ENCODE peak calls at places on chromosomes 5 and 9, in four cellular contexts. F is suprapubic skin, B is IMR-90, Y is BE2C. G is an unnamed sample.
A peak's percentile ranks its signal among the peaks of the same experiment; 100 is the strongest.

GRCh38 chr9:111301195-111301594 is 28.8 kb downstream of the OR2K2 start:
- DNase-seq in F (no peak), B (peak; percentile 67), Y (no peak), G (no peak)

GRCh38 chr5:102583663-102584062 is 84.9 kb upstream of the SLCO6A1 start:
- DNase-seq in F (no peak), B (peak; percentile 18), Y (peak; percentile 20), G (no peak)

GRCh38 chr5:77937015-77937908 is 161.1 kb upstream of the TBCA start:
- DNase-seq in F (no peak), B (no peak), Y (no peak), G (no peak)

GRCh38 chr5:157961828-157962390 is 103.0 kb upstream of the CLINT1 start:
- DNase-seq in F (no peak), B (no peak), Y (peak; percentile 69), G (no peak)

GRCh38 chr9:120257483-120257882 is 322.5 kb downstream of the CDK5RAP2 start:
- DNase-seq in F (no peak), B (no peak), Y (no peak), G (no peak)

GRCh38 chr9:125674981-125675973 is 31.7 kb downstream of the MAPKAP1 start:
- DNase-seq in F (no peak), B (peak; percentile 87), Y (no peak), G (no peak)

GRCh38 chr5:16144416-16144815 is 35.2 kb downstream of the MARCHF11 start:
- DNase-seq in F (no peak), B (no peak), Y (no peak), G (no peak)

GRCh38 chr5:24633705-24634325 is 11.0 kb downstream of the CDH10 start:
- DNase-seq in F (no peak), B (peak; percentile 11), Y (peak; percentile 29), G (no peak)

DNA sequence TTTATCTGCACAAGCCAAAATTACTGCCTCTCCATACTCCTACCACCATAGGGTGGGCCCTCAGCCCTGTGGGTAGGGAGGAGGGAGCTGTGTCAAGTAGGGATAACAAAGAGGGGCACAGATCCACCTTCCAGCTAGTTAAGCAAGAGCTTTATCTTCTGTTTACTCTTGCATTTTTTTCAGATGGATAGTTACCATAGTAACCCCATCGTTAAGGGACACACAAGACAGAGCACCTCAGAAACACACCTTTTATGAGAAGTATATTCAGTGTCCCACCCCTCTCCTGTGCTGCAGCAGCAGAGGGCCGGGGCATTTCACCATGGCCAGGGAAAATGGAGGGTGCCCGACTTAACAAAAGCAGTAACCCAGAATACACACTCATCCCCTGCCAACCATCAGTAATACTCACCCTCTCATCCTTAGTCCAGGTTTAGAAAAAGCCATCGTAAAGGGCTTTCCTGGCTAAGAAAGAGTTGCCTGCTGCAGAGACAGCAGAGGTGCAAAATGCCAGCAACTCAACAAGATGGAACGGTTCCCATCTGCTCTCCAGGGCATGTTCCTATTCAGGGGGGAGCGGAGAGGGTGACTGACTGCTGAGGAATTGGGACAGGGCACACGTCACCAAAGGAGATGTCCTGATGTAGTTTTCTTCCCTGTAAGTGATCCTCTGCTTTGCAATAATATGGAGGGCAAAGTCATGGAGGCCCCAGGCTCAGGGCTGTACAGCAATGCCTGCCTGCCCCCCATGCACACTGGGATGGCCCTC is 25.1 kb downstream of the MACROH2A1 start:
- DNase-seq in F (peak; percentile 19), B (no peak), Y (no peak), G (no peak)
- TF ChIP-seq CTCF in F (no peak), B (no peak), Y (no peak), G (no peak)

GRCh38 chr9:4740623-4741364 is at the start of gene AK3:
- DNase-seq in F (peak; percentile 93), B (peak; percentile 82), Y (peak; percentile 92), G (peak; percentile 64)
- TF ChIP-seq CTCF in F (no peak), B (peak; percentile 46), Y (no peak), G (no peak)

DNA sequence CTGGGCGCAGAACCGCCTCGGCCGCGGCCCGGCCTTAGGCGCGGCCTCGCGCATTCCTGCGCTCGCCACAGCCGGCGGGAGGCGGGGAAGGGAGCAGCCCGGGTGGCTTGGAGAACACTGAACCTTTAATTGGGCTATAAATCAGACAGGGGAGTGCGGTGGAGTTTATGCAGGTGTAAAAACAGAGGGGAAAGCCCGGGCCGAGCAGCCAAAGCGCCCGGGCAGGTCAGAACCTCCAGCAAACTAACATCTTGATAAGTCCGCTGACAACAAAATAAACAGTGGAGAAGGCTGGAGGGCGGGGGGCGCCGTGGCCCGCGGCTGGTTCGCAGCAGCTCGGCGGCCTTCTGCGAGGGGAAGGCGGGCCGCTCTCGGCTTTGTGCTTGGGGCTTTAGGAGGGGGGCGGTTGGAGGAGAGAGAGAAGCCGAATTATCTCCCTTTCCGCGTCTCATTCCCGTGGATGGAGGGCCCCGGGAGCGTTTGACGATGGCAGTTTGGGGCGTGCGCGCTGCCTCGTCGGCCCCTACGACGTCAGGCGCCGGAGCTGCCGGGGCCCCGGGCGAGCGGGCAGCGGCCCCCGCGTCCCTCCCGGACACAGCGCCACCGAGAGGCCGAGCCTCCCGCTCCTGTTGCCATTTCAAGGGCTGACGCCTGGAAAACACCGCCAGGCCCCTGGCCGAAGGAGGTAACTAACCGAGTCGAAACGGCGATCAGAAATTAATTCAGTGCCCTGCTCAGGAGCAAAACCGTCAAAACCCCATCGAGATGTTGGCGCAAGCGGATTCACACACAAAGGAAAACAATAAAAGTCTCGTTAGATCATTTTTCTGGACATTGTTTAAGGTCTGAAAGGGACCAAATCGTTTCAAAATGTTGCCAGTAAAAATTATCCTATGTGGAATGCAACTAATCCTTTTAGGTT is 11.2 kb downstream of the FOXD1 start:
- DNase-seq in F (no peak), B (peak; percentile 67), Y (peak; percentile 65), G (no peak)
- TF ChIP-seq CTCF in F (no peak), B (peak; percentile 57), Y (peak; percentile 49), G (no peak)

DNA sequence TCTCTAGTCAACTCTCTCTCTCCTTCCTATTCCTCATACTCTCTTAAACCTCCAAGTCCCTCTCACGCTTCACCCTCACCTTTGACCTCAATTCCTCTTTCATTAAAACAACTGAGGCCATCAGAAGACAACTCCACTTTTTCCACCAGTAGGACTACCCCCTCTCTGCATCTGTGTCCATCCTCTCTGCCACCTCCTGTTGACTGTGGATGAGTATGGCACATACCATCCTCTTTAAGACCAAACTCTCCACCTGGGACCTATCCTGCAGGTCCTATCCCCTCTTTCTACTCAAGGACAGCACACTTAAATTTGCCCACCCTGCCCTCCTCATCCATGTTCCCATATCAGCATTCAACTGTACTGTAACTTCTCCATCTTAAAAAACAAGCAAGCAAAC is 89.2 kb downstream of the FOXD1 start:
- DNase-seq in F (no peak), B (no peak), Y (no peak), G (no peak)
- TF ChIP-seq CTCF in F (no peak), B (no peak), Y (no peak), G (no peak)

DNA sequence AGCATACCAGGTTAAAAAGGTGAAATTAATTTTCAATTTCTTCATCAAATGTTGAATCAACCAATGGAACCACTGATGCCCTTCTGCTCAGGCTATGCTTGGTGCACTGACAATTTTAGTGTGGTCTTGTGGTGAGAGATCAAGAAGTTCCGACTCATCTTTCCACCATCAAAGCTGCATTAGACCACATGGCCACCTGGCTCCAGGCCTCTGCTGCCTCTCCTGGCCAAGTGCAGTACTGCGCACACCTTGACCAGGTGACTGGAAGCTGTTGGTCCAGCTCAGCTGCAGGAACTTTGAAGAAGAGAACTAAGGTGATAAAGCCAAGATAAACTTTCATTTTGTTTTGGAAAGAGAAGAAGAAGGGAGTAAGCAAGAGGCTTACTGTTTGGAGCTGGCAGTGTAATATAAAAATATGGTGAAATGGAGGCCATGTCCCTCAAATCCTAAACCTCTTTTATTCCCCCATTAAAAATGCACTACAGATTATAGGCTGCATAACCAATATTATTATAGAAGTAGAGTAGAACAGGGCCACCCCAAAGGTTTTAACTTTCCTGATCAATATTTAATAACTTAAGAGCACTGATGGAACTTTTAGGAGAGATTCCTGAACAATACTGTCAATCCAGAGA is 315.5 kb upstream of the C9orf72 start:
- DNase-seq in F (no peak), B (no peak), Y (peak; percentile 56), G (peak; percentile 48)
- TF ChIP-seq CTCF in F (no peak), B (peak; percentile 34), Y (peak; percentile 92), G (peak; percentile 74)

DNA sequence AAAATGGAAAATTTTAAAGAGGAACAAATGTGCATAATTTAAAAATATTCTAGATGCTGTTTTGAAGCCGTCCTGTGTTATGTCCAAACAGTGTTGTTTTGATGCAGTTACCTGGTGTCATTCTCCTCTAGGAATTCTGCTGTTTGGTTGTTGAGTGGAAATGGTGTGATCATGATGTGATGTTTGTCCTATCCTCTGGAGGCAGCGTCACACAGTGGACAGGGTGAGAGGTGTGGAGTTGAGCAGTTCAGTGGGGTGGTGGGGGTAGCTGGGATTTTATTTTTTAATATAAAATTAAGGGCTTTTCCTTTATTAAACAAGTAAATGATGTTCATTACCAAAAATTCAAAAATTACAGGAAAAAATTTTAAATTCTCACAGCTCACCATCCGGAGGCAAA is 31.2 kb downstream of the PRDM6 start:
- DNase-seq in F (no peak), B (no peak), Y (no peak), G (no peak)
- TF ChIP-seq CTCF in F (no peak), B (peak; percentile 18), Y (peak; percentile 31), G (no peak)

GRCh38 chr9:89236955-89237573 is 58.4 kb upstream of the SHC3 start:
- DNase-seq in F (no peak), B (no peak), Y (no peak), G (no peak)

GRCh38 chr9:89234186-89234585 is 55.6 kb upstream of the SHC3 start:
- DNase-seq in F (no peak), B (no peak), Y (peak; percentile 30), G (no peak)

GRCh38 chr9:89234636-89235035 is 56.0 kb upstream of the SHC3 start:
- DNase-seq in F (no peak), B (peak; percentile 13), Y (peak; percentile 77), G (no peak)
- TF ChIP-seq CTCF in F (no peak), B (peak; percentile 15), Y (peak; percentile 53), G (no peak)

DNA sequence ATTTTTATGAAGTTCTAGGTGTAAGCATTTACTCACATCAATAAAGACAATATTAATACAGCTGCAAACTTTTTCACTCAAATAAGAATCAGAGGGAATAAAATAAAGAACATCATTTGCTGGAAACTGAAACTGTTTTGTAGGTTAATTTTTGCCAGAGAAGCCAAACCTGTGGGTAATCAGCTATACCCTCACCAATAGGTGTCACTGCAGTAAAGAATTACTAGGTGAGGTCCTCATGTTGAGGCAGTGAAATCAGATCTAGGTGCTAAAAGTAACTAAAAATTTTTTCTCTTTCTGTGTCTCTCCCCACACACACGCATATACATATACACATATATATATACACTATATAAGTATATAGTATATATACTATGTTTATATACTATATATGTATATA is 1016.3 kb upstream of the SEMA6A start:
- DNase-seq in F (no peak), B (peak; percentile 8), Y (no peak), G (no peak)
- TF ChIP-seq CTCF in F (no peak), B (peak; percentile 45), Y (peak; percentile 39), G (peak; percentile 19)

DNA sequence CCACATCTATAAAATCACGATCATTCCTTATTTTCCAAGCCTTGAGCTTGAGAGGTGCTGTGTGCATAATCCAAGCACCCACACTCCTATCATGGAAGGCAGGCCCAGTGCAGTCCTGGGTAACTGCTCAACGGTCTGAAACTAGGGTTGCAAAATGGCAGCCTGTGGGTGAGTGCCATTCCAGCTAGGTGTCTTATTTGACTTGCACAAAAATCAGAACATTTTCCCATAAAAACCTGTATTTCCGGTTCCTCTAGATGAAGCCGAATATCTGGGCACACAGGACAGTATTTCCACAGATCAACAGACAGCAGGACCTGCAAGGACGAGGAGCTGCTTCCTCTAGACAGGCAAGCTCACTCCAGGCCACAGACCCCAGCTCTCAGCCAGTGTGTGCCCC is 588.8 kb downstream of the BNC2 start:
- DNase-seq in F (no peak), B (no peak), Y (no peak), G (no peak)
- TF ChIP-seq CTCF in F (no peak), B (no peak), Y (no peak), G (no peak)

G was measured in CD14-positive monocyte.